ENCODE peak calls at places on chromosomes 2 and 18, in seven cellular contexts. One of them, this sample, is unnamed.

GRCh38 chr2:20480913-20481312 is 34.0 kb downstream of the RHOB start:
- DNase-seq in HCT116: no peak
- DNase-seq in H1: no peak
- DNase-seq in GM12878: no peak
- DNase-seq in SK-N-SH: no peak
- DNase-seq in K562: no peak
- DNase-seq in GM23338: no peak
- DNase-seq in this sample: no peak

GRCh38 chr2:102082591-102083586 is 59.7 kb upstream of the IL1R1 start:
- DNase-seq in HCT116: peak; percentile 56
- DNase-seq in H1: no peak
- DNase-seq in GM12878: peak; percentile 88
- DNase-seq in SK-N-SH: no peak
- DNase-seq in K562: peak; percentile 29
- DNase-seq in GM23338: no peak
- DNase-seq in this sample: peak; percentile 88

GRCh38 chr2:101516833-101517690 is 42.1 kb upstream of the RFX8 start:
- DNase-seq in HCT116: peak; percentile 41
- DNase-seq in H1: no peak
- DNase-seq in GM12878: no peak
- DNase-seq in SK-N-SH: no peak
- DNase-seq in K562: no peak
- DNase-seq in GM23338: no peak
- DNase-seq in this sample: peak; percentile 93

GRCh38 chr2:193966590-193966989 is 1690.4 kb upstream of the SLC39A10 start:
- DNase-seq in HCT116: peak; percentile 41
- DNase-seq in H1: no peak
- DNase-seq in GM12878: no peak
- DNase-seq in SK-N-SH: no peak
- DNase-seq in K562: no peak
- DNase-seq in GM23338: peak; percentile 51
- DNase-seq in this sample: peak; percentile 64

GRCh38 chr2:39127973-39128372 is 7.1 kb upstream of the SOS1 start:
- DNase-seq in HCT116: no peak
- DNase-seq in H1: no peak
- DNase-seq in GM12878: peak; percentile 84
- DNase-seq in SK-N-SH: peak; percentile 71
- DNase-seq in K562: no peak
- DNase-seq in GM23338: no peak
- DNase-seq in this sample: no peak

GRCh38 chr18:76573325-76574025 is 78.4 kb upstream of the ZNF516 start:
- DNase-seq in HCT116: no peak
- DNase-seq in H1: no peak
- DNase-seq in GM12878: no peak
- DNase-seq in SK-N-SH: no peak
- DNase-seq in K562: no peak
- DNase-seq in GM23338: no peak
- DNase-seq in this sample: no peak

GRCh38 chr18:8151176-8151575 is 458.1 kb upstream of the RAB12 start:
- DNase-seq in HCT116: no peak
- DNase-seq in H1: no peak
- DNase-seq in GM12878: no peak
- DNase-seq in SK-N-SH: no peak
- DNase-seq in K562: no peak
- DNase-seq in GM23338: no peak
- DNase-seq in this sample: no peak

GRCh38 chr2:228819701-228820100 is 451.4 kb downstream of the PID1 start:
- DNase-seq in HCT116: no peak
- DNase-seq in H1: no peak
- DNase-seq in GM12878: no peak
- DNase-seq in SK-N-SH: no peak
- DNase-seq in K562: no peak
- DNase-seq in GM23338: no peak
- DNase-seq in this sample: no peak

GRCh38 chr2:230164139-230164538 is 55.6 kb downstream of the SP110 start:
- DNase-seq in HCT116: no peak
- DNase-seq in H1: no peak
- DNase-seq in GM12878: no peak
- DNase-seq in SK-N-SH: no peak
- DNase-seq in K562: no peak
- DNase-seq in GM23338: no peak
- DNase-seq in this sample: no peak

GRCh38 chr2:222322241-222322640 is 23.4 kb upstream of the PAX3 start:
- DNase-seq in HCT116: no peak
- DNase-seq in H1: no peak
- DNase-seq in GM12878: no peak
- DNase-seq in SK-N-SH: no peak
- DNase-seq in K562: no peak
- DNase-seq in GM23338: no peak
- DNase-seq in this sample: no peak

GRCh38 chr18:46324087-46324486 is 219.9 kb downstream of the HAUS1 start:
- DNase-seq in HCT116: no peak
- DNase-seq in H1: no peak
- DNase-seq in GM12878: no peak
- DNase-seq in SK-N-SH: no peak
- DNase-seq in K562: no peak
- DNase-seq in GM23338: no peak
- DNase-seq in this sample: no peak

GRCh38 chr2:119888673-119889072 is 124.2 kb upstream of the EPB41L5 start:
- DNase-seq in HCT116: no peak
- DNase-seq in H1: no peak
- DNase-seq in GM12878: no peak
- DNase-seq in SK-N-SH: no peak
- DNase-seq in K562: no peak
- DNase-seq in GM23338: no peak
- DNase-seq in this sample: peak; percentile 27

GRCh38 chr2:96895709-96896651 is 26.1 kb upstream of the SEMA4C start:
- DNase-seq in HCT116: no peak
- DNase-seq in H1: no peak
- DNase-seq in GM12878: no peak
- DNase-seq in SK-N-SH: no peak
- DNase-seq in K562: no peak
- DNase-seq in GM23338: no peak
- DNase-seq in this sample: no peak

GRCh38 chr2:71823526-71823925 is 324.1 kb downstream of the CYP26B1 start:
- DNase-seq in HCT116: no peak
- DNase-seq in H1: no peak
- DNase-seq in GM12878: no peak
- DNase-seq in SK-N-SH: no peak
- DNase-seq in K562: no peak
- DNase-seq in GM23338: no peak
- DNase-seq in this sample: no peak

GRCh38 chr2:163800889-163801498 is 65.2 kb upstream of the FIGN start:
- DNase-seq in HCT116: no peak
- DNase-seq in H1: no peak
- DNase-seq in GM12878: no peak
- DNase-seq in SK-N-SH: no peak
- DNase-seq in K562: no peak
- DNase-seq in GM23338: no peak
- DNase-seq in this sample: no peak

GRCh38 chr2:26299488-26300092 is 46.4 kb upstream of the SELENOI start:
- DNase-seq in HCT116: no peak
- DNase-seq in H1: peak; percentile 58
- DNase-seq in GM12878: peak; percentile 12
- DNase-seq in SK-N-SH: no peak
- DNase-seq in K562: no peak
- DNase-seq in GM23338: peak; percentile 96
- DNase-seq in this sample: peak; percentile 76

GRCh38 chr2:104487381-104487780 is 366.5 kb upstream of the POU3F3 start:
- DNase-seq in HCT116: no peak
- DNase-seq in H1: no peak
- DNase-seq in GM12878: no peak
- DNase-seq in SK-N-SH: no peak
- DNase-seq in K562: no peak
- DNase-seq in GM23338: no peak
- DNase-seq in this sample: no peak

GRCh38 chr2:71640459-71640858 is 187.1 kb downstream of the DYSF start:
- DNase-seq in HCT116: no peak
- DNase-seq in H1: no peak
- DNase-seq in GM12878: no peak
- DNase-seq in SK-N-SH: no peak
- DNase-seq in K562: no peak
- DNase-seq in GM23338: no peak
- DNase-seq in this sample: no peak

GRCh38 chr18:23244431-23244830 is 109.1 kb downstream of the CABLES1 start:
- DNase-seq in HCT116: no peak
- DNase-seq in H1: no peak
- DNase-seq in GM12878: no peak
- DNase-seq in SK-N-SH: peak; percentile 67
- DNase-seq in K562: no peak
- DNase-seq in GM23338: no peak
- DNase-seq in this sample: no peak

DNA sequence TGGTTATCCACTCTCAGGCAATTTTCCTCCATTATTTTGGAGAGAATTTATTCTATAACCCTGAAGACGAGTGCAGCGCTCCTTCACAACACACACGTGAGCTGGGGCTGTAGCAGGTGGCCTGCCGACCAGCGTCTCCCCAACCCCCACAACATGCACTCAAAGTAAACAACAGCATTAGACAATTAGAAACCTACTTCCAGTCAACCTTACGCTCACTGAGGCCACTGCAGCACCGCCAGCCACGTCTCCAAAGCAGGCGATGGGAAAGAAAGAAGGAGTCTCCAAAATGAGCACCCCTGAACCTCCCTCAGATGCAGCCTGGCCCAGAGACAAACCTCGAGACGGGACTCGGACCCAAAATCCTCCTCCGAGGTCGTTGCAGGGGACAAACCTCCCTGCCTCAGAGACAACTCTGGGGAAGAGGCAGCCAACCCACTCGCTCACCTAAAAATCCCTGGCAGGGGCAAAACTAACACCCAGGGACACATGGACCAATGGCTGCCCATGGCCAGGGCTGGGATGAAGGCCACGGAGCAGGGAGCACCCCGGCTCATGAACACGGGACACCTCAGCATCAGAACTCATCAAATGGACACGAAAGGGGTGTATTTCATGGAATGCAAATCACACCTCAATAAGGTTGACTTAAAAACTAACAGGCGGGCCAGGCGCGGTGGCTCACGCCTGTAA is 2.6 kb downstream of the SLC66A2 start:
- DNase-seq in HCT116: no peak
- DNase-seq in H1: no peak
- DNase-seq in GM12878: no peak
- DNase-seq in SK-N-SH: no peak
- DNase-seq in K562: no peak
- DNase-seq in GM23338: no peak
- DNase-seq in this sample: no peak
- H4K20me1 ChIP-seq in HCT116: peaks cover 3% of the 10 kb centered on the region
- H4K20me1 ChIP-seq in H1: peaks cover 5% of the 10 kb centered on the region
- H4K20me1 ChIP-seq in GM12878: no peaks in the 10 kb centered on the region
- H4K20me1 ChIP-seq in SK-N-SH: peaks cover 26% of the 10 kb centered on the region
- H4K20me1 ChIP-seq in K562: peaks cover 7% of the 10 kb centered on the region
- H4K20me1 ChIP-seq in GM23338: peaks cover 11% of the 10 kb centered on the region
- H4K20me1 ChIP-seq in this sample: no peaks in the 10 kb centered on the region

DNA sequence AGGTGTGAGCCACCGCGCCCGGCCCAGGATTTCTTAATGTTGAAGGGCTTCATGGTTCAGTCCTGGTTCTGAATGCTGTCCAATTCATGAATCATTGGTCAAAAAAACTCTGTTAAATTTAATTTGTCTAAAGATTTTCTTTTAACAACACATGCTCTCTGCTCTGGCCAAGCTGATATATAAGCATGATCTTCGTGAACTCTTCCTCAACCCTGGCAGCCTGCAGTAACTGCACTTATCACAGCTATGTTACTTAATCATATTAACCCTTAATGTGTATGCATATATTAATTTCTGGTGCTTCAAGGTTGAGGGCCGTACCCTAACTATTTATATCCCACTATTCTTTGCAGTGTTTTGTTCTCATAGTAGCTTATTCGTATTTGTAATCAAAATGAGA is 29.4 kb upstream of the FRZB start:
- DNase-seq in HCT116: no peak
- DNase-seq in H1: no peak
- DNase-seq in GM12878: no peak
- DNase-seq in SK-N-SH: no peak
- DNase-seq in K562: no peak
- DNase-seq in GM23338: no peak
- DNase-seq in this sample: no peak
- H3K27ac ChIP-seq in HCT116: no peak overlapping the region
- H3K27ac ChIP-seq in H1: no peak overlapping the region
- H3K27ac ChIP-seq in GM12878: no peak overlapping the region
- H3K27ac ChIP-seq in SK-N-SH: no peak overlapping the region
- H3K27ac ChIP-seq in K562: no peak overlapping the region
- H3K27ac ChIP-seq in GM23338: no peak overlapping the region
- H3K27ac ChIP-seq in this sample: no peak overlapping the region

GRCh38 chr2:219405958-219406860 is 12.0 kb upstream of the DES start:
- DNase-seq in HCT116: no peak
- DNase-seq in H1: no peak
- DNase-seq in GM12878: no peak
- DNase-seq in SK-N-SH: no peak
- DNase-seq in K562: no peak
- DNase-seq in GM23338: no peak
- DNase-seq in this sample: no peak

GRCh38 chr2:219406861-219407230 is 11.3 kb upstream of the DES start:
- DNase-seq in HCT116: no peak
- DNase-seq in H1: no peak
- DNase-seq in GM12878: no peak
- DNase-seq in SK-N-SH: no peak
- DNase-seq in K562: no peak
- DNase-seq in GM23338: no peak
- DNase-seq in this sample: no peak

GRCh38 chr2:219408101-219409030 is 9.8 kb upstream of the DES start:
- DNase-seq in HCT116: no peak
- DNase-seq in H1: no peak
- DNase-seq in GM12878: no peak
- DNase-seq in SK-N-SH: no peak
- DNase-seq in K562: no peak
- DNase-seq in GM23338: no peak
- DNase-seq in this sample: no peak

GRCh38 chr2:219409619-219410018 is 8.6 kb upstream of the DES start:
- DNase-seq in HCT116: no peak
- DNase-seq in H1: no peak
- DNase-seq in GM12878: no peak
- DNase-seq in SK-N-SH: no peak
- DNase-seq in K562: no peak
- DNase-seq in GM23338: no peak
- DNase-seq in this sample: no peak

GRCh38 chr2:219410390-219410789 is 7.8 kb upstream of the DES start:
- DNase-seq in HCT116: no peak
- DNase-seq in H1: no peak
- DNase-seq in GM12878: no peak
- DNase-seq in SK-N-SH: no peak
- DNase-seq in K562: no peak
- DNase-seq in GM23338: no peak
- DNase-seq in this sample: no peak
- TF ChIP-seq POLR2AphosphoS5 in HCT116: no peak
- TF ChIP-seq POLR2AphosphoS5 in H1: no peak
- TF ChIP-seq POLR2AphosphoS5 in GM12878: no peak
- TF ChIP-seq POLR2AphosphoS5 in SK-N-SH: no peak
- TF ChIP-seq POLR2AphosphoS5 in K562: no peak
- TF ChIP-seq POLR2AphosphoS5 in GM23338: no peak
- TF ChIP-seq POLR2AphosphoS5 in this sample: no peak

GRCh38 chr2:130996658-130997057 is 96.6 kb downstream of the FAM168B start:
- DNase-seq in HCT116: no peak
- DNase-seq in H1: no peak
- DNase-seq in GM12878: no peak
- DNase-seq in SK-N-SH: no peak
- DNase-seq in K562: no peak
- DNase-seq in GM23338: no peak
- DNase-seq in this sample: no peak
- H4K20me1 ChIP-seq in HCT116: no peaks in the 10 kb centered on the region
- H4K20me1 ChIP-seq in H1: no peaks in the 10 kb centered on the region
- H4K20me1 ChIP-seq in GM12878: no peaks in the 10 kb centered on the region
- H4K20me1 ChIP-seq in SK-N-SH: no peaks in the 10 kb centered on the region
- H4K20me1 ChIP-seq in K562: no peaks in the 10 kb centered on the region
- H4K20me1 ChIP-seq in GM23338: no peaks in the 10 kb centered on the region
- H4K20me1 ChIP-seq in this sample: no peaks in the 10 kb centered on the region

This sample was measured in endothelial cell of umbilical vein.